ENCODE peak calls at places on chromosomes 3 and 15, in six cellular contexts. D is stimulated activated CD4-positive, alpha-beta T cell treated with anti-CD3 and anti-CD28 coated beads, Interleukin-1b, Interleukin-23, amount 100 ng/mL, for 48 hours; H is choroid plexus epithelial cell; F is astrocyte of the cerebellum; L is CD8-positive, alpha-beta memory T cell; K is bronchial epithelial cell. I is an unnamed sample.

GRCh38 chr3:142947799-142948575 is 15.5 kb downstream of the PAQR9 start:
- DNase-seq in H (no peak), D (peak; percentile 49), L (no peak), F (no peak), K (peak; percentile 46), I (no peak)

GRCh38 chr3:152071924-152072323 is 196.8 kb upstream of the MBNL1 start:
- DNase-seq in K (peak; percentile 55), H (peak; percentile 86), D (no peak), L (no peak), F (peak; percentile 24), I (no peak)

GRCh38 chr3:185823280-185824044 is 1.4 kb downstream of the IGF2BP2 start:
- DNase-seq in K (no peak), D (no peak), L (no peak), F (no peak), H (peak; percentile 58), I (no peak)

GRCh38 chr3:126085841-126086240 is 1.9 kb upstream of the SLC41A3 start:
- DNase-seq in H (no peak), F (no peak), L (no peak), K (no peak), D (no peak), I (no peak)

GRCh38 chr3:100637197-100637631 is 27.8 kb downstream of the ADGRG7 start:
- DNase-seq in H (peak; percentile 20), L (no peak), D (no peak), K (peak; percentile 22), F (no peak), I (no peak)

GRCh38 chr3:53081318-53081717 is 35.4 kb upstream of the SFMBT1 start:
- DNase-seq in L (no peak), H (no peak), F (no peak), K (no peak), D (no peak), I (no peak)

GRCh38 chr15:88954431-88955277 is 41.5 kb upstream of the MFGE8 start:
- DNase-seq in F (no peak), H (peak; percentile 81), K (no peak), D (no peak), L (no peak), I (no peak)

GRCh38 chr3:36365829-36366228 is 14.5 kb upstream of the STAC start:
- DNase-seq in F (no peak), H (no peak), D (no peak), K (no peak), L (no peak), I (no peak)

GRCh38 chr3:177427540-177427939 is 230.3 kb upstream of the TBL1XR1 start:
- DNase-seq in L (no peak), K (peak; percentile 52), F (peak; percentile 57), D (peak; percentile 15), H (peak; percentile 53), I (no peak)

GRCh38 chr3:116930786-116931185 is 221.2 kb downstream of the TUSC7 start:
- DNase-seq in H (peak; percentile 61), L (no peak), F (no peak), D (no peak), K (peak; percentile 61), I (no peak)

GRCh38 chr15:90683876-90684275 is 33.3 kb upstream of the BLM start:
- DNase-seq in D (no peak), H (no peak), L (no peak), F (no peak), K (no peak), I (no peak)

GRCh38 chr3:45154641-45155147 is 8.5 kb upstream of the CDCP1 start:
- DNase-seq in F (no peak), H (peak; percentile 35), D (no peak), L (no peak), K (peak; percentile 99), I (peak; percentile 50)

GRCh38 chr3:157500232-157500631 is 3.0 kb downstream of the VEPH1 start:
- DNase-seq in H (no peak), F (no peak), D (no peak), L (no peak), K (no peak), I (no peak)

GRCh38 chr3:160804762-160805161 is 48.7 kb downstream of the PPM1L start:
- DNase-seq in H (peak; percentile 33), F (no peak), L (no peak), D (no peak), K (no peak), I (no peak)

GRCh38 chr3:74537857-74538256 is 76.6 kb downstream of the CNTN3 start:
- DNase-seq in H (no peak), D (no peak), L (no peak), K (no peak), F (no peak), I (no peak)